ENCODE peak calls at places on chromosomes 5 and 9, in four cellular contexts. J, W, D and C are unnamed samples.

GRCh38 chr9:13956107-13956506 is 357.8 kb downstream of the NFIB start:
- DNase-seq in J (no peak), W (no peak), D (peak; percentile 24), C (no peak)

GRCh38 chr9:95004452-95005275 is 278.2 kb downstream of the AOPEP start:
- DNase-seq in J (no peak), W (no peak), D (no peak), C (peak; percentile 14)

GRCh38 chr9:127158995-127159801 is 36.8 kb upstream of the ANGPTL2 start:
- DNase-seq in J (no peak), W (no peak), D (peak; percentile 82), C (no peak)

GRCh38 chr5:17056056-17056690 is 120.1 kb upstream of the MYO10 start:
- DNase-seq in J (no peak), W (no peak), D (no peak), C (no peak)

GRCh38 chr5:135330798-135331096 is 68.3 kb downstream of the MACROH2A1 start:
- DNase-seq in J (no peak), W (no peak), D (no peak), C (no peak)

GRCh38 chr9:15426019-15426418 is 3.3 kb downstream of the SNAPC3 start:
- DNase-seq in J (no peak), W (no peak), D (no peak), C (no peak)

GRCh38 chr9:117448066-117448465 is 33.2 kb upstream of the ASTN2 start:
- DNase-seq in J (no peak), W (no peak), D (no peak), C (no peak)

GRCh38 chr5:139147743-139148079 is 50.5 kb downstream of the SIL1 start:
- DNase-seq in J (no peak), W (no peak), D (no peak), C (no peak)

GRCh38 chr5:74647096-74647495 is 6.6 kb upstream of the ENC1 start:
- DNase-seq in J (no peak), W (no peak), D (no peak), C (peak; percentile 88)

GRCh38 chr9:138045541-138046490 is 168.2 kb downstream of the CACNA1B start:
- DNase-seq in J (no peak), W (no peak), D (no peak), C (no peak)

GRCh38 chr5:3349704-3350565 is 245.7 kb upstream of the IRX1 start:
- DNase-seq in J (no peak), W (no peak), D (no peak), C (no peak)

GRCh38 chr9:116459576-116459975 is 227.5 kb upstream of the TRIM32 start:
- DNase-seq in J (no peak), W (no peak), D (no peak), C (no peak)

GRCh38 chr5:55180016-55180415 is 7.0 kb upstream of the CDC20B start:
- DNase-seq in J (no peak), W (no peak), D (no peak), C (no peak)

GRCh38 chr9:134811673-134812668 is 68.6 kb upstream of the FCN2 start:
- DNase-seq in J (no peak), W (no peak), D (peak; percentile 94), C (no peak)

GRCh38 chr5:54049963-54050362 is 260.4 kb downstream of the ARL15 start:
- DNase-seq in J (no peak), W (no peak), D (peak; percentile 50), C (no peak)

GRCh38 chr5:117431091-117431490 is 856.5 kb upstream of the SEMA6A start:
- DNase-seq in J (no peak), W (no peak), D (no peak), C (no peak)

GRCh38 chr5:59357421-59357977 is 536.0 kb downstream of the PDE4D start:
- DNase-seq in J (no peak), W (no peak), D (no peak), C (no peak)

GRCh38 chr9:123642291-123643278 is 286.6 kb downstream of the CRB2 start:
- DNase-seq in J (no peak), W (no peak), D (no peak), C (no peak)

GRCh38 chr9:116152941-116153764 is 438 bp upstream of the PAPPA start:
- DNase-seq in J (no peak), W (no peak), D (no peak), C (no peak)

GRCh38 chr5:607541-608285 is 4.4 kb upstream of the CEP72 start:
- DNase-seq in J (no peak), W (no peak), D (no peak), C (no peak)

GRCh38 chr5:138824924-138825863 is 49.9 kb downstream of the LRRTM2 start:
- DNase-seq in J (no peak), W (no peak), D (no peak), C (no peak)

GRCh38 chr5:109080481-109080880 is 329.3 kb downstream of the PJA2 start:
- DNase-seq in J (no peak), W (no peak), D (no peak), C (no peak)

GRCh38 chr9:111078391-111079038 is 40.2 kb upstream of the LPAR1 start:
- DNase-seq in J (no peak), W (no peak), D (no peak), C (no peak)

GRCh38 chr5:91955610-91956009 is 572.5 kb upstream of the ARRDC3 start:
- DNase-seq in J (no peak), W (no peak), D (no peak), C (no peak)

GRCh38 chr5:111735829-111736228 is 21.2 kb downstream of the NREP start:
- DNase-seq in J (no peak), W (no peak), D (peak; percentile 66), C (no peak)

GRCh38 chr9:131216806-131217205 is 59.5 kb downstream of the FAM78A start:
- DNase-seq in J (no peak), W (no peak), D (no peak), C (no peak)

GRCh38 chr5:32880781-32881180 is 169.7 kb downstream of the NPR3 start:
- DNase-seq in J (no peak), W (no peak), D (no peak), C (no peak)

GRCh38 chr9:100670719-100671118 is 92.8 kb downstream of the CAVIN4 start:
- DNase-seq in J (no peak), W (no peak), D (no peak), C (no peak)

GRCh38 chr9:80690340-80690939 is 998.9 kb downstream of the TLE1 start:
- DNase-seq in J (no peak), W (no peak), D (no peak), C (no peak)

GRCh38 chr9:114108016-114108833 is 9.1 kb upstream of the KIF12 start:
- DNase-seq in J (peak; percentile 20), W (peak; percentile 19), D (no peak), C (peak; percentile 64)

GRCh38 chr5:142079243-142079642 is 29.3 kb upstream of the NDFIP1 start:
- DNase-seq in J (no peak), W (no peak), D (no peak), C (no peak)

GRCh38 chr5:34497031-34497808 is 158.9 kb upstream of the RAI14 start:
- DNase-seq in J (no peak), W (no peak), D (no peak), C (no peak)

GRCh38 chr5:74624501-74624900 is 16.0 kb downstream of the ENC1 start:
- DNase-seq in J (no peak), W (no peak), D (no peak), C (no peak)

GRCh38 chr5:173796746-173797495 is 91.2 kb upstream of the CPEB4 start:
- DNase-seq in J (no peak), W (no peak), D (no peak), C (no peak)

GRCh38 chr9:129839324-129840023 is 4.2 kb downstream of the USP20 start:
- DNase-seq in J (no peak), W (no peak), D (no peak), C (no peak)